ENCODE peak calls at places on chromosomes 16 and 17, in ten cellular contexts. V is neural progenitor cell, G is H1, B is endothelial cell of umbilical vein, Q is PC-3, P is SK-N-SH, I is OCI-LY7, X is mesenchymal stem cell, L is fibroblast of lung, T is IMR-90. H is an unnamed sample.

GRCh38 chr16:74716355-74716754 is 15.7 kb upstream of the MLKL start:
- DNase-seq in P (peak), L (no peak), X (no peak), V (no peak), T (no peak), B (no peak), I (no peak), Q (no peak), G (no peak), H (no peak)

GRCh38 chr17:45284176-45285140 is 22.6 kb upstream of the SPATA32 start:
- DNase-seq in P (no peak), Q (peak), X (no peak), G (no peak), I (peak), B (no peak), L (no peak), T (no peak), V (peak), H (no peak)

GRCh38 chr16:31105677-31106213 is 2.4 kb upstream of the BCKDK start:
- DNase-seq in G (peak), I (peak), T (no peak), X (peak), L (peak), B (peak), V (peak), P (peak), Q (peak), H (peak)

GRCh38 chr17:12114686-12115418 is 94.2 kb downstream of the MAP2K4 start:
- DNase-seq in L (peak), Q (peak), V (no peak), G (no peak), I (no peak), X (peak), P (no peak), T (peak), B (no peak), H (no peak)

GRCh38 chr17:83160443-83161297 is 81.3 kb downstream of the METRNL start:
- DNase-seq in I (no peak), T (no peak), G (no peak), Q (no peak), X (no peak), P (peak), L (no peak), B (no peak), V (no peak), H (no peak)

GRCh38 chr16:26668026-26668425 is 398.7 kb upstream of the C16orf82 start:
- DNase-seq in I (no peak), B (no peak), T (no peak), G (no peak), Q (no peak), L (no peak), P (peak), X (no peak), V (no peak), H (no peak)

GRCh38 chr16:84821728-84822676 is 2.2 kb downstream of the CRISPLD2 start:
- DNase-seq in Q (peak), I (no peak), L (peak), X (peak), V (no peak), T (no peak), P (no peak), G (no peak), B (no peak), H (no peak)

GRCh38 chr16:61105544-61105943 is 930.7 kb downstream of the CDH8 start:
- DNase-seq in Q (no peak), X (no peak), L (no peak), I (no peak), P (no peak), V (no peak), B (no peak), G (no peak), T (no peak), H (peak)

GRCh38 chr16:84497418-84497817 is 7.0 kb downstream of the MEAK7 start:
- DNase-seq in Q (no peak), I (no peak), V (no peak), T (no peak), P (no peak), L (no peak), X (no peak), G (no peak), B (no peak), H (no peak)

GRCh38 chr17:49519781-49520180 is 24.7 kb downstream of the NGFR start:
- DNase-seq in I (no peak), G (no peak), V (no peak), T (no peak), L (no peak), Q (no peak), P (peak), X (no peak), B (no peak), H (no peak)

GRCh38 chr16:69012906-69013305 is 92.5 kb upstream of the HAS3 start:
- DNase-seq in X (no peak), B (no peak), I (no peak), G (no peak), P (no peak), V (no peak), L (no peak), Q (no peak), T (no peak), H (no peak)

GRCh38 chr17:80029235-80029974 is 6.3 kb downstream of the TBC1D16 start:
- DNase-seq in V (no peak), G (no peak), T (peak), L (peak), X (peak), I (no peak), P (no peak), B (peak), Q (peak), H (no peak)

GRCh38 chr16:660459-661183 is 7.3 kb upstream of the RHOT2 start:
- DNase-seq in Q (peak), L (peak), V (peak), X (peak), T (peak), I (peak), G (no peak), P (peak), B (peak), H (peak)

GRCh38 chr16:81657224-81657623 is 121.9 kb upstream of the PLCG2 start:
- DNase-seq in B (no peak), T (no peak), G (no peak), X (no peak), I (no peak), V (no peak), L (no peak), P (no peak), Q (no peak), H (no peak)

GRCh38 chr17:37310940-37311339 is 64.8 kb upstream of the C17orf78 start:
- DNase-seq in X (no peak), I (no peak), T (no peak), Q (no peak), L (no peak), G (no peak), V (no peak), B (no peak), P (no peak), H (no peak)

GRCh38 chr17:7997186-7997585 is 5.2 kb upstream of the GUCY2D start:
- DNase-seq in B (peak), T (peak), G (no peak), Q (peak), P (no peak), I (peak), X (peak), V (peak), L (peak), H (peak)

GRCh38 chr16:2159052-2159838 is 3.7 kb downstream of the TRAF7 start:
- DNase-seq in I (no peak), P (no peak), L (peak), Q (no peak), B (peak), X (no peak), T (peak), V (peak), G (no peak), H (no peak)

GRCh38 chr17:82973456-82974135 is 105.8 kb upstream of the METRNL start:
- DNase-seq in L (no peak), I (no peak), Q (no peak), B (no peak), T (no peak), V (no peak), X (no peak), G (no peak), P (peak), H (no peak)

GRCh38 chr16:49398761-49399160 is 25.2 kb downstream of the C16orf78 start:
- DNase-seq in L (no peak), T (no peak), G (no peak), B (no peak), X (no peak), V (no peak), I (no peak), P (no peak), Q (no peak), H (no peak)

GRCh38 chr16:48158296-48158695 is 2.5 kb upstream of the ABCC12 start:
- DNase-seq in Q (peak), G (no peak), L (peak), V (no peak), B (no peak), X (peak), P (no peak), T (peak), I (no peak), H (peak)

GRCh38 chr17:55303701-55304145 is 39.0 kb downstream of the HLF start:
- DNase-seq in Q (peak), I (no peak), G (no peak), P (no peak), B (no peak), T (peak), X (no peak), V (no peak), L (peak), H (no peak)

GRCh38 chr17:34981538-34982241 is 1.4 kb downstream of the LIG3 start:
- DNase-seq in X (peak), V (peak), Q (no peak), B (peak), T (peak), P (peak), G (no peak), I (no peak), L (peak), H (peak)

GRCh38 chr16:31876955-31877828 is 3.6 kb downstream of the ZNF267 start:
- DNase-seq in X (peak), G (no peak), L (peak), P (no peak), T (peak), V (no peak), I (no peak), B (peak), Q (peak), H (peak)

GRCh38 chr16:85475233-85475632 is 137.9 kb upstream of the GSE1 start:
- DNase-seq in T (no peak), L (no peak), B (no peak), V (no peak), Q (no peak), I (no peak), G (no peak), X (no peak), P (peak), H (no peak)

GRCh38 chr17:31073411-31073810 is 21.4 kb upstream of the NF1 start:
- DNase-seq in I (no peak), G (no peak), V (no peak), Q (no peak), B (no peak), L (no peak), X (no peak), P (no peak), T (no peak), H (peak)

GRCh38 chr17:31392856-31393748 is 1.6 kb downstream of the RAB11FIP4 start:
- DNase-seq in L (no peak), V (no peak), B (no peak), Q (no peak), I (no peak), X (no peak), P (no peak), G (no peak), T (no peak), H (no peak)

GRCh38 chr17:66727634-66728570 is 107.0 kb upstream of the CACNG5 start:
- DNase-seq in L (peak), B (peak), Q (peak), I (peak), T (peak), G (peak), X (peak), V (peak), P (peak), H (peak)

GRCh38 chr16:28295213-28295612 is 2.9 kb downstream of the SBK1 start:
- DNase-seq in Q (no peak), T (no peak), L (no peak), G (no peak), I (no peak), V (no peak), X (no peak), P (no peak), B (no peak), H (no peak)

DNA sequence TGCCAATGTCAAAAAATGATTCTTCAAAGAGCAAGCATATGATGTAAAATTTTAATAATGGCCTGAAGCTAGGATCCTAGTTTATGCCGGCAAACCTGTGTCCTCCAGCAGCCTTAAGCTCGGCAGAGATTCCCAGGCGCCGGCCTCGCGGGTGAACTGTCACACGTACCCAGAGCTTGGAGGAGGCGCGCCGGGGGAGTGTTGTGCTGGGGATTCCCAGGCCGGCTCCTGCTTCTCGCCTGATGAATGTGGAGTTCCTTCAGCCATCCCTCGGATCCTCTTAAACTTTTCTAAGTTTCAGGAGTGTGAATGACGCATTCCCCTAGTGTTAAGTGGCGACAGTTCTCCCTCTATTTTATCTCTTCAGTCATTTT is 19.1 kb upstream of the NTN1 start:
- DNase-seq in X (no peak), I (no peak), V (peak), G (no peak), P (no peak), T (no peak), L (no peak), B (no peak), Q (no peak), H (no peak)
- H2AFZ ChIP-seq in X (no peak), I (no peak), V (peak), G (no peak), P (no peak), T (no peak), L (no peak), B (no peak), Q (no peak), H (no peak)

GRCh38 chr16:11852092-11852809 is 909 bp upstream of the RSL1D1 start:
- DNase-seq in I (peak), Q (peak), G (no peak), V (no peak), X (no peak), B (no peak), P (peak), L (no peak), T (peak), H (peak)
- H2AFZ ChIP-seq in I (peak), Q (peak), G (no peak), V (no peak), X (no peak), B (peak), P (peak), L (peak), T (peak), H (peak)

DNA sequence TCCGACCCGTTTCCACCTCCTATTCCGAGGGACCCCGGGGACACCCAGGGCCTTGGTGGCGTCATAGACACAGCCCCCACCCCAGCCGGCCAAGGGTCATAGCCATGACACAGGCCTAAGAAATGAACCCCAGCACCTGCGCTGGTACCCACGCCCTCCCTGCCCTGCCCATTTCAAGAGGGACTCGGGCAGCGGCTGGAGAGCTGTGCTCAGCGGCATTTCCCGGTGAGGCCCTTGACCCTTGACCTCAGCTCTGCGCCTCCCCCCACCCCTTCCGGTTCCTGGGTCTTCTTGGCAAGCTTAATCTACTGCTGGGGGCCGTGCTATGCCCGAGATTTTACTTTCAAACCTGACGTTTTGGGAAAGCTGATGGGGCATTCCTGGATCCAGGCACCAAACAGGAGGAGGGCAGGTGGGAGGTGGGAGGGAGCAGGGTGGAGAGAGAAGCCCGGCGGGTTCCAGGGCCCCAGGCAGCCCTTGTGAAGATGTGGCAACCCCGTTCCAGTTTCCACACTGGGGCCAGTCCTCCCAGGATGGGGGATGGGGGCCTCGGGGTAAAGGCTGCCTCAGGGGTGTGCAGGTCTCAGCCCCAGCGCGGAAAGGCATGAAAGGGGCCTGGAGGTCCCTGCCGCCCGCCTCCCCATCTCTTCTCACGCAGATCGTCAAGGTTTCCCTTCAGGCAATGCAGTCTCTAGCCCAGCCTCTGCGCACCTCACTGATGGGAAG is at the start of gene SLC22A31:
- DNase-seq in T (no peak), V (peak), B (no peak), G (no peak), I (no peak), Q (no peak), P (peak), X (no peak), L (no peak), H (peak)
- H2AFZ ChIP-seq in T (peak), V (peak), B (peak), G (peak), I (no peak), Q (no peak), P (no peak), X (peak), L (no peak), H (no peak)

DNA sequence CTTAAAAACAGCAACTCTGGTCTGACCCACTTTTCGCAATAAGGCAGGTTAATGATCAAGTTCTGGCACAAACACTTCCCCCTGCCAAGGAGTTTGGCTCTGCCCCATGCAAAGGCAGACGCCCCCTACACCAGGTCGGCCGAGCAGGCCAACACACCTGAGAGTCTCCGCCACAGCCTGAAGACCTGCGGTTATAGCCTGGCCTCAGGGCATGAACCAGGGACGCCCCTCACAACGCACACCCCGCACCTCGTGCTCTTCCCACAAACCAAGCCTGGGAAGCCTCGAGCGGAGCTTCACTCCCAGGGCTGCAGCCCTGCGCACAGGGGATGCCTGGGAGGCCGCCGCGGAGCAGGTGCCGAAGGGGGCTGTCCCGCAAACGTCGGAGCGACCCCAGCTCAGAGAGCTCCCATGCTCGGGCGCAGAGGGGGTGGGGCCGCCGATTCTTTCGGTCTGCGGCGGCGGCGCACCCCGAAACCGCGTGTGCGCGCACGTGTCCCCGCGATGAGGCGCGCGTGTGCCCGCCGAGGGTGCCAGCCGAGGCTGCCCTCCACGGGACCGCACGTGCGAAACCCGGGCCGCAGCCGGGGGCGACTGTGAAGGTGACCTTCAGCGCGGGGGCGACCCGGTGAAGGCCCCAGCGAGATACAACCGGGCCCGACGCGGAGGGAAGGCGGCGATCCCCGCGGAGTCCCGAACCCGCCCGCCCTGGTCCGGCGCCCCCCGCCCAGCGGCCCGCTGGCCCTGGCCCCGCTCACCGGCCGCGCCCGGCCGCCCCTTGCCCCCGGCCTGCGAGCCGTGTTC is 558 bp downstream of the CLUH start:
- DNase-seq in P (peak), T (no peak), I (peak), Q (peak), X (peak), V (peak), L (no peak), B (peak), G (no peak), H (peak)
- H2AFZ ChIP-seq in P (no peak), T (peak), I (no peak), Q (no peak), X (peak), V (peak), L (no peak), B (peak), G (no peak), H (no peak)

DNA sequence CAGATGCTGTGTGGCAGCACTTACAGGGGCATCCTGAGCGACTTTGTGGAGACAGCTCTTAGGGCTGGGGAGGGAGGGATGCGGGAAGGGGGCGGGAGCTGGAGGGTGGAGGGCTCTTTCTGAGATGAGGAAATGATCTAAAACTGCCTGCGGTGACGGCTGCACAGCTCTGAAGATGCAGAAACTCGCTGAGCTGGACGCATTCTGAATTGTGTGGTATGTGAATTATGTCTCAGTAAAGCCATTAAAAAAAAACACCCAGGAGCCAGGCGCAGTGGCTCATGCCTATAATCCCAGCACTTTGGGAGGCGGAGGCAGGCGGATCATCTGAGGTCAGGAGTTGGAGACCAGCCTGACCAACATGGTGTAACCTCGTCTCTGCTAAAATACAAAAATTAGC is 19.2 kb downstream of the SLC25A10 start:
- DNase-seq in X (peak), L (no peak), G (no peak), T (peak), Q (no peak), I (no peak), V (no peak), P (no peak), B (no peak), H (peak)
- H2AFZ ChIP-seq in X (no peak), L (no peak), G (no peak), T (peak), Q (no peak), I (no peak), V (no peak), P (no peak), B (no peak), H (no peak)

GRCh38 chr16:89863741-89864391 is 9.5 kb upstream of the TCF25 start:
- DNase-seq in G (no peak), P (no peak), X (no peak), B (peak), L (peak), I (peak), Q (no peak), T (peak), V (no peak), H (no peak)

GRCh38 chr16:89862732-89863131 is 10.7 kb upstream of the TCF25 start:
- DNase-seq in L (no peak), I (no peak), B (no peak), T (no peak), P (no peak), V (no peak), G (no peak), Q (no peak), X (no peak), H (no peak)

GRCh38 chr16:89867918-89868317 is 5.5 kb upstream of the TCF25 start:
- DNase-seq in Q (no peak), B (no peak), G (no peak), T (no peak), I (no peak), X (no peak), P (no peak), L (no peak), V (no peak), H (no peak)

GRCh38 chr16:89861648-89862047 is 11.7 kb upstream of the TCF25 start:
- DNase-seq in L (no peak), I (no peak), G (no peak), X (no peak), Q (no peak), V (no peak), P (no peak), B (no peak), T (no peak), H (no peak)

GRCh38 chr16:89864421-89864820 is 9.0 kb upstream of the TCF25 start:
- DNase-seq in B (peak), Q (peak), L (no peak), X (no peak), V (no peak), G (no peak), T (peak), P (no peak), I (no peak), H (no peak)
- H2AFZ ChIP-seq in B (peak), Q (peak), L (no peak), X (no peak), V (no peak), G (no peak), T (no peak), P (no peak), I (peak), H (no peak)

GRCh38 chr16:3283525-3284447 is 495 bp downstream of the ZNF263 start:
- DNase-seq in X (peak), I (no peak), V (no peak), T (no peak), L (no peak), Q (no peak), B (peak), G (no peak), P (no peak), H (no peak)
- H2AFZ ChIP-seq in X (no peak), I (peak), V (peak), T (peak), L (no peak), Q (peak), B (peak), G (no peak), P (peak), H (peak)

H was measured in hepatocyte.